ENCODE peak calls at places on chromosomes 7 and 10, in eight cellular contexts. Q is CD8-positive, alpha-beta memory T cell; C is choroid plexus epithelial cell; H is stomach; E is NB4; R is astrocyte of the cerebellum; X is skeletal muscle cell; I is fibroblast of the aortic adventitia. F is an unnamed sample.
A peak's percentile ranks its signal among the peaks of the same experiment; 100 is the strongest.

GRCh38 chr10:35961501-35961900 is 319.4 kb upstream of the FZD8 start:
- DNase-seq in Q (no peak), C (peak; percentile 57), H (no peak), E (no peak), R (no peak), X (peak; percentile 48), I (peak; percentile 50), F (no peak)

GRCh38 chr7:47895026-47895425 is 53.2 kb downstream of the PKD1L1 start:
- DNase-seq in Q (no peak), C (no peak), H (no peak), E (no peak), R (no peak), X (no peak), I (no peak), F (no peak)

GRCh38 chr7:83876593-83876992 is 227.7 kb upstream of the SEMA3E start:
- DNase-seq in Q (no peak), C (peak; percentile 55), H (no peak), E (no peak), R (no peak), X (peak; percentile 87), I (peak; percentile 53), F (no peak)

GRCh38 chr7:94882891-94883290 is 24.5 kb upstream of the PPP1R9A start:
- DNase-seq in Q (no peak), C (no peak), H (no peak), E (no peak), R (no peak), X (no peak), I (no peak), F (no peak)

GRCh38 chr10:73967022-73967429 is 30.9 kb upstream of the VCL start:
- DNase-seq in Q (no peak), C (no peak), H (no peak), E (no peak), R (no peak), X (no peak), I (no peak), F (no peak)

GRCh38 chr10:100403734-100404133 is 56.7 kb downstream of the SCD start:
- DNase-seq in Q (no peak), C (no peak), H (no peak), E (no peak), R (no peak), X (no peak), I (no peak), F (no peak)

GRCh38 chr7:157269341-157270059 is 67.3 kb upstream of the DNAJB6 start:
- DNase-seq in Q (no peak), C (no peak), H (no peak), E (no peak), R (no peak), X (no peak), I (no peak), F (no peak)

GRCh38 chr7:155598810-155599210 is 45.7 kb upstream of the RBM33 start:
- DNase-seq in Q (peak; percentile 66), C (peak; percentile 82), H (peak; percentile 90), E (peak; percentile 85), R (peak; percentile 53), X (peak; percentile 17), I (peak; percentile 75), F (peak; percentile 45)

GRCh38 chr7:134602921-134603394 is 43.7 kb upstream of the BPGM start:
- DNase-seq in Q (no peak), C (no peak), H (no peak), E (peak; percentile 93), R (no peak), X (no peak), I (no peak), F (no peak)

GRCh38 chr7:134601459-134601858 is 45.2 kb upstream of the BPGM start:
- DNase-seq in Q (no peak), C (no peak), H (no peak), E (peak; percentile 56), R (no peak), X (no peak), I (no peak), F (no peak)

GRCh38 chr7:134611611-134612151 is 35.0 kb upstream of the BPGM start:
- DNase-seq in Q (no peak), C (no peak), H (no peak), E (no peak), R (no peak), X (no peak), I (no peak), F (no peak)

GRCh38 chr7:134612197-134612596 is 34.5 kb upstream of the BPGM start:
- DNase-seq in Q (no peak), C (no peak), H (no peak), E (no peak), R (no peak), X (no peak), I (no peak), F (no peak)

DNA sequence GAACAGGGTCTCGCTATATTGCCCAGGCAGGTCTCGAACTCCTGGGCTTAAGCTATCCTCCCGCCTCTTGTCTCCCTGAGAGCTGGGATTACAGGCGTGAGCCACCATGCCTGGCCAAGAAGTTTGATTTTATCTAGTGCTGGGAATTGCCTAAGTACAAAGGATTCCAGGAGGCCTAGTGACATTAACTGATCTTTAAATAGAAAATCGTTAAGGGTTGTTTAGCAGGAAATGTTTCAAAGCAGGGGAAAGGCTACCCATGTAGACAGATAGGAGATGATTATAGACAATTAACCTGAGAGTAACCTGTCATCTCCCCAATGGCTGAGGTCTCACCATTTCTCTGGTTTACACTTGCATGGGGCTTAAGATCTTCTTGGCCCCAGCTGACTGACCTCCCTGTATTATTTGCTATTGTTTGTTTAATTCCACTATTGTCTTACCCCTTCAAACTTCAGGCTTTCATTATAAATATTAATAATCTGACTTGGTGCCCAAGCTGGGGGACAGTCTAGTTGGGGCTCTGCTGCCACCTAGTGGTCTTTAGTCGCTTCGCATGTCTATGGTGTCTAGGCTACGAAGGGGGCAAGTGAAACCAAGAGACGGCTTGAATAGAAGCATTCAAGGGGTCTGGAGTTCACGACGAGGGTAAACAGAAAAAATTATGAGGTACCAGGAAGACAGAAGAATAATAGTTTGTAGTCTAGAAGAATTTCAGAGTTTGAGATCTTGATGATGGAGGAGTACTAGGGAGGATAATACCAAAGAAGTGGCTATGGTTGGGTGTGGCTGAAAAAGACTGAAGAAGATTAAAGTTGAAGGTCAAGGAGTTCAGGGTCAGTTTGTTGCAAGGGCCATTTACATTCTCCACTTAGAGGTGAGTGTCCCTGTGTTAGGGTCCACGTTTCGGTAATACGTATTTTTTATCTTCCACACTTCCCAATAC is 40.4 kb upstream of the BPGM start:
- DNase-seq in Q (peak; percentile 46), C (peak; percentile 75), H (peak; percentile 75), E (peak; percentile 81), R (no peak), X (no peak), I (peak; percentile 88), F (peak; percentile 15)
- H3K4me3 ChIP-seq in Q (no peak overlapping the region), C (no peak overlapping the region), H (no peak overlapping the region), E (no peak overlapping the region), R (no peak overlapping the region), X (no peak overlapping the region), I (no peak overlapping the region), F (no peak overlapping the region)

DNA sequence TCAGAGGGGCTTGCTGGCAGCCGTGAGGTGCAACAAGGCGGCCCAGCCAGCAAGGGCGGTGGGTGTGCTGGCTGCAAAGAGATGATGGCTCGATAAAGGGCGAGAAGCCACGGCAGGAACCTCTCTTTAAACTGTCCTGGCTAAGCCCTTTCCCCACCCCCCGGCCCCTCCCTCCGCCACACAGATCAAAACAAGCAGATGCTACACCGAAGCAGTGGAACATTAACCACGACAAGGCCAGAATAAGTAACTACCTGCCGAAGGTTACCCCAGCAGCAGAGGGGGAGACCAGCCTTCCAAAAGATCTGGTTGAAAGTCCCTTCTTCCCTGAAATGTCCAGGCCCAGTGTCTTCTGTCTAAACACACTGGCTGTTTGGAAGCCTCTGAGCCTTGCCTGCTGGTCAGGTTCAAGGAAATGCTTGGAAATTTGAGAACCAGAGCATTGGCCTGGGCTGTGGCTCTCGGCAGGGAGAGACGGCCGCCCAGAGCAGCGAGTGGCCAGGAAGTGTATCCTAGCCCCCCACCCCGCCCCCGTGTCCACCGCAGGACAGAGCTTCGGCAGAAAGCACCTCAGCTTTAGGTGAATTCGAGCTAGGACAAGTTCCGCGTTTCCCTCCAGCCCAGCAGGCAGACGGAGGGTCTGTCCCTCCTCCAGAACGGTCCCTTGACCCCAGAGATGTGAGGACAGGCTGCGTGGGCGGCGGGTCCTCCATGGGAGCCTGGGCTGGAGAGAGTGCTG is 2.1 kb downstream of the FAM20C start:
- DNase-seq in Q (no peak), C (peak; percentile 73), H (peak; percentile 63), E (no peak), R (no peak), X (peak; percentile 30), I (peak; percentile 57), F (no peak)
- H3K4me3 ChIP-seq in Q (no peak overlapping the region), C (peak overlapping the region; percentile 83), H (peak overlapping the region; percentile 73), E (no peak overlapping the region), R (peak overlapping the region; percentile 97), X (peak overlapping the region; percentile 80), I (peak overlapping the region; percentile 91), F (no peak overlapping the region)

DNA sequence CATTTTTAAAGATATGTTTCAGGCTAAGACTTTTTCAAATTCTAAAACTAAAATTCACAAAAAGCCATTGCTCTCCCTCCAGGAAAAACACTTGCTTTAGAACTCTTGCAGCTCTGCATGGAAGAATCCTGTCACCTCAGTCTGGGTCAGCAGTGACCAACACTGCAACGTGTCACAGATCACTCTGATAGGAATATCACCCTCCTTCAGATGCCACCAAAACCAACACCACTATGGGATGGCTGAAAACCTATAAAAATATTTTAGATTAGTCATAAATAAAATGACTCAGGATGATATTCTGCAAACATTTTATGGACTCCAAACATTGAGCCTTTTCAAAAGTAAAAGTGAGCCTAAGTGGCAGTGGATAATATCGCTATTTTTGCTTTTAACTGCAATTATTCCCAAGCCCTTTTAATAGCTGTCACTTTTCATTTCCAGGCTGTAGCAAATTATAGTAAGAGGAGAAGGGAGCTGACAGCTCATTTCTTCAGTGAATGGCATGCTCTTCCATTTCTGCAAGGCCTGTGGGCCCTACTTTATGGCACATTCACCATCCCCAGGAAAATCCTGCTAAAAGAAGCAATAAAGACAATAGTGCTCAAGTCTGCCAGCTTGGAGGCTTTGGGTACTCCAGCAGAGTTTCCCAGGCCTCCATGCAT is 21.3 kb downstream of the ELMO1 start:
- DNase-seq in Q (no peak), C (no peak), H (no peak), E (no peak), R (no peak), X (no peak), I (no peak), F (no peak)
- H3K4me3 ChIP-seq in Q (no peak overlapping the region), C (no peak overlapping the region), H (no peak overlapping the region), E (no peak overlapping the region), R (no peak overlapping the region), X (no peak overlapping the region), I (no peak overlapping the region), F (no peak overlapping the region)

GRCh38 chr7:128244861-128245260 is 3.8 kb downstream of the LEP start:
- DNase-seq in Q (no peak), C (no peak), H (no peak), E (no peak), R (no peak), X (no peak), I (no peak), F (no peak)

GRCh38 chr7:128243273-128243672 is 2.2 kb downstream of the LEP start:
- DNase-seq in Q (no peak), C (no peak), H (no peak), E (no peak), R (no peak), X (no peak), I (no peak), F (no peak)

GRCh38 chr7:128236924-128237586 is 4.0 kb upstream of the LEP start:
- DNase-seq in Q (no peak), C (peak; percentile 60), H (no peak), E (peak; percentile 99), R (peak; percentile 6), X (peak; percentile 39), I (peak; percentile 61), F (no peak)

GRCh38 chr7:128242661-128243060 is 1.6 kb downstream of the LEP start:
- DNase-seq in Q (no peak), C (no peak), H (no peak), E (no peak), R (no peak), X (no peak), I (no peak), F (no peak)

GRCh38 chr7:128240696-128241386 is at the start of gene LEP:
- DNase-seq in Q (no peak), C (no peak), H (no peak), E (no peak), R (no peak), X (no peak), I (no peak), F (no peak)
- H3K4me3 ChIP-seq in Q (no peak within 1 kb of the TSS), C (no peak within 1 kb of the TSS), H (no peak within 1 kb of the TSS), E (no peak within 1 kb of the TSS), R (no peak within 1 kb of the TSS), X (no peak within 1 kb of the TSS), I (no peak within 1 kb of the TSS), F (no peak within 1 kb of the TSS)

F was measured in effector memory CD4-positive, alpha-beta T cell.